ENCODE peak calls at places on chromosomes 11 and 22, in seven cellular contexts. D is A549, O is HepG2, F is K562, N is HL-60, U is GM12878, Q is GM23338. Y is an unnamed sample.

GRCh38 chr11:66100272-66101037 is 30.4 kb downstream of the PACS1 start:
- DNase-seq in F (no peak), Q (peak), D (peak), N (peak), O (no peak), U (no peak), Y (no peak)

GRCh38 chr11:19889531-19889930 is 176.9 kb downstream of the NAV2 start:
- DNase-seq in N (no peak), D (no peak), Q (no peak), F (no peak), O (no peak), U (no peak), Y (no peak)

GRCh38 chr11:105151936-105152554 is 12.5 kb upstream of the CARD18 start:
- DNase-seq in F (no peak), Q (no peak), O (no peak), N (no peak), U (no peak), D (no peak), Y (no peak)

GRCh38 chr11:69834251-69834650 is 15.0 kb upstream of the FGF3 start:
- DNase-seq in F (no peak), Q (no peak), N (no peak), O (no peak), U (no peak), D (no peak), Y (no peak)

GRCh38 chr11:44955019-44955738 is 4.5 kb upstream of the TP53I11 start:
- DNase-seq in D (peak), F (peak), N (peak), U (no peak), Q (no peak), O (no peak), Y (no peak)

GRCh38 chr11:108593214-108593909 is at the start of gene EXPH5:
- DNase-seq in O (peak), U (peak), N (peak), D (peak), F (peak), Q (peak), Y (peak)

GRCh38 chr22:48717076-48717810 is 1110.4 kb downstream of the BRD1 start:
- DNase-seq in O (no peak), U (no peak), Q (no peak), N (no peak), D (no peak), F (no peak), Y (no peak)

GRCh38 chr11:34448223-34448994 is 9.7 kb downstream of the CAT start:
- DNase-seq in U (no peak), N (peak), F (no peak), O (no peak), Q (no peak), D (no peak), Y (no peak)

GRCh38 chr11:78231962-78232459 is 43.3 kb downstream of the USP35 start:
- DNase-seq in D (no peak), U (no peak), F (no peak), Q (no peak), O (no peak), N (no peak), Y (no peak)

GRCh38 chr11:94107363-94107762 is 21.3 kb upstream of the PANX1 start:
- DNase-seq in F (no peak), N (no peak), U (no peak), O (no peak), Q (peak), D (no peak), Y (no peak)

GRCh38 chr22:49803134-49803533 is 24.5 kb downstream of the BRD1 start:
- DNase-seq in F (no peak), D (no peak), U (no peak), O (no peak), N (no peak), Q (no peak), Y (no peak)

GRCh38 chr11:120214581-120214980 is 3.7 kb downstream of the OAF start:
- DNase-seq in D (no peak), N (no peak), F (no peak), O (no peak), Q (no peak), U (no peak), Y (no peak)

GRCh38 chr22:38963872-38964271 is 6.5 kb downstream of the APOBEC3A start:
- DNase-seq in N (no peak), D (peak), F (peak), O (peak), Q (no peak), U (no peak), Y (no peak)

GRCh38 chr22:44870021-44870420 is 117.6 kb downstream of the ARHGAP8 start:
- DNase-seq in Q (peak), O (no peak), F (peak), N (no peak), U (no peak), D (peak), Y (peak)

GRCh38 chr11:64913171-64913727 is 3.8 kb downstream of the ATG2A start:
- DNase-seq in O (no peak), U (no peak), Q (no peak), D (no peak), N (no peak), F (no peak), Y (no peak)

GRCh38 chr11:113690619-113691569 is 15.2 kb downstream of the TMPRSS5 start:
- DNase-seq in N (peak), D (peak), U (no peak), F (peak), Q (peak), O (peak), Y (peak)

GRCh38 chr11:133905677-133906156 is 51.1 kb downstream of the IGSF9B start:
- DNase-seq in N (no peak), O (no peak), U (no peak), D (no peak), Q (no peak), F (no peak), Y (no peak)

GRCh38 chr11:33454264-33454663 is 197.1 kb downstream of the HIPK3 start:
- DNase-seq in Q (no peak), O (no peak), D (no peak), U (no peak), N (no peak), F (no peak), Y (no peak)

GRCh38 chr11:19628018-19628417 is 84.6 kb upstream of the NAV2 start:
- DNase-seq in Q (no peak), N (no peak), F (no peak), U (no peak), D (no peak), O (no peak), Y (no peak)

GRCh38 chr11:69950120-69950519 is 128.0 kb upstream of the ANO1 start:
- DNase-seq in Q (peak), O (peak), U (no peak), N (no peak), F (peak), D (peak), Y (peak)

GRCh38 chr11:129732926-129733325 is 82.7 kb upstream of the TMEM45B start:
- DNase-seq in N (no peak), Q (no peak), D (no peak), O (no peak), F (no peak), U (no peak), Y (no peak)

GRCh38 chr11:8283510-8284272 is 20.0 kb upstream of the LMO1 start:
- DNase-seq in D (no peak), U (no peak), F (peak), O (no peak), N (no peak), Q (peak), Y (no peak)

GRCh38 chr11:125155100-125155444 is 9.5 kb upstream of the PKNOX2 start:
- DNase-seq in F (no peak), Q (no peak), U (no peak), D (no peak), O (no peak), N (no peak), Y (no peak)

GRCh38 chr11:116643521-116643920 is 129.3 kb downstream of the BUD13 start:
- DNase-seq in U (no peak), N (no peak), Q (no peak), F (no peak), D (no peak), O (no peak), Y (no peak)

GRCh38 chr11:128919192-128919591 is 23.5 kb downstream of the TP53AIP1 start:
- DNase-seq in U (no peak), F (no peak), N (no peak), D (no peak), Q (no peak), O (no peak), Y (no peak)

GRCh38 chr11:102061276-102061675 is 14.0 kb downstream of the CFAP300 start:
- DNase-seq in N (no peak), U (no peak), Q (peak), O (peak), D (no peak), F (no peak), Y (no peak)

GRCh38 chr22:27534720-27535125 is 266.8 kb downstream of the MN1 start:
- DNase-seq in N (no peak), F (no peak), O (peak), U (no peak), Q (no peak), D (peak), Y (no peak)

GRCh38 chr11:112279901-112280267 is 19.2 kb upstream of the PLET1 start:
- DNase-seq in Q (peak), U (peak), O (peak), N (peak), D (peak), F (peak), Y (no peak)

GRCh38 chr11:257766-258493 is 20.3 kb upstream of the NLRP6 start:
- DNase-seq in U (no peak), D (no peak), F (no peak), O (peak), N (no peak), Q (no peak), Y (no peak)

GRCh38 chr22:26428515-26429457 is at the start of gene ASPHD2:
- DNase-seq in N (peak), D (peak), Q (peak), F (peak), U (peak), O (no peak), Y (no peak)

GRCh38 chr11:61332266-61332822 is 561 bp downstream of the DDB1 start:
- DNase-seq in N (no peak), Q (peak), U (no peak), F (peak), O (peak), D (no peak), Y (no peak)

GRCh38 chr11:76799061-76799804 is 16.1 kb downstream of the TSKU start:
- DNase-seq in O (peak), U (no peak), F (peak), D (peak), N (peak), Q (peak), Y (no peak)

GRCh38 chr11:48055292-48056132 is 75.2 kb downstream of the PTPRJ start:
- DNase-seq in U (no peak), D (no peak), N (peak), F (no peak), Q (peak), O (peak), Y (no peak)

GRCh38 chr11:2576116-2576515 is 123.7 kb downstream of the KCNQ1OT1 start:
- DNase-seq in F (no peak), U (no peak), O (no peak), D (no peak), Q (no peak), N (no peak), Y (no peak)

GRCh38 chr11:100980156-100980555 is 149.5 kb downstream of the PGR start:
- DNase-seq in Q (peak), O (peak), U (no peak), N (no peak), D (peak), F (no peak), Y (no peak)

DNA sequence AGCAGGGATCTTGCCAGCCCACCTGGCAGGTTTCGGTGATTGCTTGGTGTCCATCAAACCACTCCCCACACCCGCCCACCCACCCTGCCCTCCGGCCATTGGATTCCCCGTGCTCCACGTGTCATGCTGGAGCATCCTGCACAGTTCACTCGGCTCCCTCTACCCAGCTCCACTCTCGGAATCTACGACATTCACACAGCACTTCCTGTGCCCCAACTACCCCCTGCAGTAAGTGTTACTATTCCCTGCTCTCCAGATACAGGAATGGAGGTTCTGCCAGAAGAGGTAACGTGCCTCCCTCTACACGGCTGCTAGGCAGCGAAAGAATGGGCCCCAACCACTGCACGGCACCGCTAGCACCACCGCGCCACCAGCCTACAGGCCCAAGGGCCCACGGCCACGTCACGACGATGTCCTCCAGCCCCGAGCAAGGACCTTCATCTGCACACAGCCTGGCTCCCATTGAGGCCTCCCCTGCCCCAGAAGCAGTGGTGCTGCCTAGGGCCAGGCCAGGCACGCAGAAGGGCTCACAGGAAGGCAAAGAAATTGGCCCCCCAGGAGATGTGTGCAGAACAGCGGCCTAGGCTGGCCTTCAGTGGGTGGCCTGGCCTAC is 27.6 kb downstream of the WNT7B start:
- DNase-seq in D (no peak), Q (no peak), F (no peak), O (no peak), N (no peak), U (no peak), Y (no peak)
- TF ChIP-seq REST in D (no peak), Q (no peak), F (no peak), O (no peak), N (no peak), U (no peak), Y (no peak)

DNA sequence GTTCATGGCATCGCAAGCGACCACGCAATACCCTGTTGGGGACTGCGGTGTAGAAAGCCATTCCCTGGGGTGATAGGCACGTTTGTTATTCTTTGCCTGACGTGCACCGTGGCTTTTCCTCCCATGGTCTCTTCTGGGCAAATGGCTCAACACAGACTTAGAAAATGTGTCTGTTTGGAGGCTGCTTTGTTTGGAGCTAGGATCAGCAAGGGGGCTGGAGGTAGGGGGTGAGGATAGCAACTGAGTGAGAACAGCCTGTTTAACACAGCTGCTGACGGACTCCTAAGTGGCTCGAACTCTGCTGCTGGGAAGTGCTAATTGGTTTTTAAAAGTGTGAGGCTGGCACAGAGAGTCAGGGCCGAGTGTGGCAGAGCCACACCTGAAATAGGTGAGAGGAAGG is 16.1 kb upstream of the CHRM4 start:
- DNase-seq in U (no peak), Q (no peak), O (no peak), D (no peak), F (no peak), N (no peak), Y (no peak)
- TF ChIP-seq REST in U (no peak), Q (no peak), O (no peak), D (no peak), F (no peak), N (no peak), Y (no peak)

DNA sequence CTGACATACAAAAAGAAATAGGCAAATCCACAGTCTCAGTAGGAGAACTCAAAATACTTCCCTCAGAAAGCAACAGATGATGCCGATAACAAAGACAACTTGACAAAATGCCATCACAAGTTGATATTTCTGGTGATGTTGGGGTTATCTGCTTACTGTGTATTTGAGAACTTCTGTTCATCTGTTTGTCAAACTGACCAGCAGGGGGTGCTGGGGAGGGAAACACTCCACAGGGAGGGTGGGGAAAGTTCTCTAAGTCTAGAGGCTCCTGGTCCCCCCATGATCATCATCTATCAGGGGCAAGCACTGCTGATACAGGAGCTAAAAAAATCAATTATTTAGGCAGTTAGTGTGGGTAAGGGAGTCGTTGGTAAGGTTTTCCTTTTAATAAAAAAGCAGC is 19.2 kb downstream of the GLYATL1 start:
- DNase-seq in N (peak), O (peak), D (peak), U (peak), F (peak), Q (peak), Y (peak)
- TF ChIP-seq REST in N (no peak), O (no peak), D (no peak), U (no peak), F (no peak), Q (no peak), Y (no peak)

GRCh38 chr11:27285761-27286160 is 77.3 kb downstream of the CCDC34 start:
- DNase-seq in Q (no peak), N (no peak), D (no peak), O (no peak), U (no peak), F (no peak), Y (no peak)
- TF ChIP-seq REST in Q (no peak), N (no peak), D (no peak), O (no peak), U (no peak), F (no peak), Y (no peak)

GRCh38 chr11:75189911-75190310 is 39.0 kb downstream of the SLCO2B1 start:
- DNase-seq in D (no peak), O (no peak), F (no peak), U (no peak), N (no peak), Q (no peak), Y (no peak)

GRCh38 chr11:75189075-75189474 is 38.2 kb downstream of the SLCO2B1 start:
- DNase-seq in D (no peak), U (no peak), F (no peak), N (no peak), Q (no peak), O (no peak), Y (no peak)

GRCh38 chr11:75186999-75187398 is 36.1 kb downstream of the SLCO2B1 start:
- DNase-seq in F (no peak), O (no peak), Q (no peak), D (no peak), N (no peak), U (no peak), Y (no peak)

GRCh38 chr11:75190652-75191329 is 39.9 kb downstream of the SLCO2B1 start:
- DNase-seq in D (no peak), U (no peak), O (no peak), F (no peak), N (no peak), Q (no peak), Y (no peak)

GRCh38 chr11:75188671-75189070 is 37.8 kb downstream of the SLCO2B1 start:
- DNase-seq in F (no peak), U (no peak), D (no peak), O (no peak), N (no peak), Q (no peak), Y (no peak)
- TF ChIP-seq REST in F (no peak), U (no peak), D (no peak), O (no peak), N (no peak), Q (no peak), Y (no peak)

Y was measured in HCT116.